ENCODE peak calls at places on chromosomes 13 and 19, in eight cellular contexts. L is nephron progenitor cell; P is amniotic stem cell; T is NAMALWA; Y is activated CD8-positive, alpha-beta memory T cell treated with anti-CD3 and anti-CD28 coated beads for 24 hours; M is activated CD4-positive, alpha-beta T cell treated with anti-CD3 and anti-CD28 coated beads for 4 hours; O is ELF-1; G is colonic mucosa. E is an unnamed sample.
A peak's percentile ranks its signal among the peaks of the same experiment; 100 is the strongest.

GRCh38 chr19:13012690-13013608 is 17.7 kb downstream of the NFIX start:
- DNase-seq in L (no peak), P (no peak), T (no peak), Y (peak; percentile 78), M (peak; percentile 23), O (peak; percentile 74), G (peak; percentile 85), E (no peak)

GRCh38 chr13:62879071-62879470 is 1463.4 kb upstream of the PCDH20 start:
- DNase-seq in L (no peak), P (peak; percentile 25), T (no peak), Y (no peak), M (no peak), O (no peak), G (no peak), E (no peak)

GRCh38 chr19:2548966-2549365 is 73.0 kb downstream of the GADD45B start:
- DNase-seq in L (no peak), P (no peak), T (no peak), Y (no peak), M (no peak), O (no peak), G (no peak), E (no peak)

GRCh38 chr19:37655689-37656491 is 625 bp upstream of the ZFP30 start:
- DNase-seq in L (peak; percentile 86), P (peak; percentile 46), T (no peak), Y (peak; percentile 92), M (peak; percentile 87), O (peak; percentile 92), G (peak; percentile 90), E (peak; percentile 71)

GRCh38 chr13:77751513-77752456 is 54.3 kb downstream of the SLAIN1 start:
- DNase-seq in L (peak; percentile 23), P (no peak), T (peak; percentile 89), Y (peak; percentile 60), M (peak; percentile 26), O (peak; percentile 27), G (peak; percentile 25), E (peak; percentile 41)

GRCh38 chr19:16213076-16213475 is 15.4 kb downstream of the AP1M1 start:
- DNase-seq in L (no peak), P (no peak), T (no peak), Y (no peak), M (no peak), O (no peak), G (no peak), E (no peak)

GRCh38 chr13:27969866-27970229 is 733 bp upstream of the CDX2 start:
- DNase-seq in L (no peak), P (no peak), T (no peak), Y (peak; percentile 21), M (no peak), O (peak; percentile 2), G (no peak), E (no peak)

GRCh38 chr13:83355042-83355441 is 527.2 kb downstream of the SLITRK1 start:
- DNase-seq in L (no peak), P (no peak), T (no peak), Y (no peak), M (no peak), O (no peak), G (no peak), E (no peak)

GRCh38 chr19:13788991-13789390 is 6.3 kb upstream of the ZSWIM4 start:
- DNase-seq in L (no peak), P (no peak), T (peak; percentile 34), Y (no peak), M (no peak), O (peak; percentile 24), G (no peak), E (no peak)

GRCh38 chr13:33401238-33401637 is 115.7 kb upstream of the STARD13 start:
- DNase-seq in L (no peak), P (no peak), T (no peak), Y (no peak), M (no peak), O (no peak), G (peak; percentile 78), E (no peak)

GRCh38 chr19:11268783-11269267 is 6.5 kb upstream of the DOCK6 start:
- DNase-seq in L (no peak), P (no peak), T (peak; percentile 29), Y (no peak), M (no peak), O (no peak), G (peak; percentile 34), E (peak; percentile 28)

GRCh38 chr19:35777411-35777841 is 2.1 kb downstream of the ARHGAP33 start:
- DNase-seq in L (no peak), P (no peak), T (no peak), Y (no peak), M (no peak), O (peak; percentile 86), G (no peak), E (peak; percentile 44)

GRCh38 chr19:13505761-13506549 is at the start of gene CACNA1A:
- DNase-seq in L (peak; percentile 70), P (no peak), T (no peak), Y (peak; percentile 61), M (no peak), O (peak; percentile 27), G (no peak), E (peak; percentile 23)

GRCh38 chr13:107117327-107118012 is 549.5 kb upstream of the ARGLU1 start:
- DNase-seq in L (no peak), P (no peak), T (no peak), Y (no peak), M (no peak), O (no peak), G (no peak), E (no peak)

GRCh38 chr13:97567510-97568243 is 133.7 kb downstream of the RAP2A start:
- DNase-seq in L (no peak), P (no peak), T (no peak), Y (no peak), M (no peak), O (peak; percentile 81), G (peak; percentile 79), E (no peak)

GRCh38 chr19:15195381-15195964 is 5.3 kb downstream of the NOTCH3 start:
- DNase-seq in L (peak; percentile 74), P (no peak), T (peak; percentile 49), Y (no peak), M (no peak), O (peak; percentile 81), G (peak; percentile 41), E (peak; percentile 53)

E was measured in neural crest cell.